ENCODE peak calls at places on chromosome 12, in four cellular contexts. One of them, this sample, is unnamed.

GRCh38 chr12:19142499-19142898 is 13.0 kb downstream of the PLEKHA5 start:
- DNase-seq in RWPE1: no peak
- DNase-seq in stimulated activated CD8-positive, alpha-beta memory T cell treated with anti-CD3 and anti-CD28 coated beads, Interleukin-12 subunit alpha, Interleukin-12 subunit beta, amount 100 ng/mL, for 1 hour: no peak
- DNase-seq in NT2/D1: no peak
- DNase-seq in this sample: no peak

GRCh38 chr12:104990950-104991349 is 4.8 kb downstream of the NOPCHAP1 start:
- DNase-seq in RWPE1: no peak
- DNase-seq in stimulated activated CD8-positive, alpha-beta memory T cell treated with anti-CD3 and anti-CD28 coated beads, Interleukin-12 subunit alpha, Interleukin-12 subunit beta, amount 100 ng/mL, for 1 hour: no peak
- DNase-seq in NT2/D1: no peak
- DNase-seq in this sample: no peak

GRCh38 chr12:111055181-111055880 is 135.0 kb upstream of the MYL2 start:
- DNase-seq in RWPE1: no peak
- DNase-seq in stimulated activated CD8-positive, alpha-beta memory T cell treated with anti-CD3 and anti-CD28 coated beads, Interleukin-12 subunit alpha, Interleukin-12 subunit beta, amount 100 ng/mL, for 1 hour: no peak
- DNase-seq in NT2/D1: no peak
- DNase-seq in this sample: no peak

GRCh38 chr12:67813509-67813908 is 165.0 kb downstream of the DYRK2 start:
- DNase-seq in RWPE1: no peak
- DNase-seq in stimulated activated CD8-positive, alpha-beta memory T cell treated with anti-CD3 and anti-CD28 coated beads, Interleukin-12 subunit alpha, Interleukin-12 subunit beta, amount 100 ng/mL, for 1 hour: no peak
- DNase-seq in NT2/D1: no peak
- DNase-seq in this sample: peak

GRCh38 chr12:6207254-6207942 is 7.2 kb downstream of the CD9 start:
- DNase-seq in RWPE1: no peak
- DNase-seq in stimulated activated CD8-positive, alpha-beta memory T cell treated with anti-CD3 and anti-CD28 coated beads, Interleukin-12 subunit alpha, Interleukin-12 subunit beta, amount 100 ng/mL, for 1 hour: no peak
- DNase-seq in NT2/D1: no peak
- DNase-seq in this sample: no peak

GRCh38 chr12:64222011-64222765 is at the start of gene KICS2:
- DNase-seq in RWPE1: peak
- DNase-seq in stimulated activated CD8-positive, alpha-beta memory T cell treated with anti-CD3 and anti-CD28 coated beads, Interleukin-12 subunit alpha, Interleukin-12 subunit beta, amount 100 ng/mL, for 1 hour: peak
- DNase-seq in NT2/D1: peak
- DNase-seq in this sample: peak

GRCh38 chr12:124171231-124171985 is 123.5 kb upstream of the RFLNA start:
- DNase-seq in RWPE1: no peak
- DNase-seq in stimulated activated CD8-positive, alpha-beta memory T cell treated with anti-CD3 and anti-CD28 coated beads, Interleukin-12 subunit alpha, Interleukin-12 subunit beta, amount 100 ng/mL, for 1 hour: no peak
- DNase-seq in NT2/D1: no peak
- DNase-seq in this sample: no peak

GRCh38 chr12:123937707-123938600 is 34.7 kb downstream of the CCDC92 start:
- DNase-seq in RWPE1: no peak
- DNase-seq in stimulated activated CD8-positive, alpha-beta memory T cell treated with anti-CD3 and anti-CD28 coated beads, Interleukin-12 subunit alpha, Interleukin-12 subunit beta, amount 100 ng/mL, for 1 hour: peak
- DNase-seq in NT2/D1: no peak
- DNase-seq in this sample: no peak